ENCODE peak calls at places on chromosomes 11 and 22, in eight cellular contexts. One of them, this sample, is unnamed.

GRCh38 chr11:90556612-90557011 is 333.8 kb upstream of the CHORDC1 start:
- DNase-seq in stomach: no peak
- DNase-seq in fibroblast of lung: no peak
- DNase-seq in A549: no peak
- DNase-seq in GM12878: no peak
- DNase-seq in OCI-LY7: no peak
- DNase-seq in tibial artery: no peak
- DNase-seq in heart right ventricle: no peak
- DNase-seq in this sample: no peak

GRCh38 chr22:49592780-49593501 is 234.7 kb downstream of the BRD1 start:
- DNase-seq in fibroblast of lung: no peak
- DNase-seq in A549: no peak
- DNase-seq in stomach: no peak
- DNase-seq in OCI-LY7: no peak
- DNase-seq in GM12878: no peak
- DNase-seq in tibial artery: no peak
- DNase-seq in heart right ventricle: no peak
- DNase-seq in this sample: no peak

GRCh38 chr11:59706518-59707285 is 6.9 kb downstream of the OR10V1 start:
- DNase-seq in GM12878: no peak
- DNase-seq in OCI-LY7: no peak
- DNase-seq in A549: peak; percentile 86
- DNase-seq in tibial artery: no peak
- DNase-seq in stomach: peak; percentile 86
- DNase-seq in heart right ventricle: no peak
- DNase-seq in fibroblast of lung: peak; percentile 41
- DNase-seq in this sample: no peak

GRCh38 chr11:62921573-62922188 is 518 bp upstream of the CHRM1 start:
- DNase-seq in OCI-LY7: no peak
- DNase-seq in A549: no peak
- DNase-seq in tibial artery: no peak
- DNase-seq in fibroblast of lung: no peak
- DNase-seq in GM12878: no peak
- DNase-seq in stomach: peak; percentile 55
- DNase-seq in heart right ventricle: no peak
- DNase-seq in this sample: no peak

GRCh38 chr22:45957826-45958225 is 19.1 kb downstream of the WNT7B start:
- DNase-seq in stomach: no peak
- DNase-seq in GM12878: no peak
- DNase-seq in A549: no peak
- DNase-seq in tibial artery: no peak
- DNase-seq in fibroblast of lung: no peak
- DNase-seq in OCI-LY7: no peak
- DNase-seq in heart right ventricle: no peak
- DNase-seq in this sample: no peak

GRCh38 chr22:31540966-31541365 is 44.6 kb downstream of the SFI1 start:
- DNase-seq in A549: no peak
- DNase-seq in OCI-LY7: no peak
- DNase-seq in heart right ventricle: no peak
- DNase-seq in fibroblast of lung: no peak
- DNase-seq in tibial artery: no peak
- DNase-seq in stomach: no peak
- DNase-seq in GM12878: no peak
- DNase-seq in this sample: no peak

GRCh38 chr22:38599466-38599865 is 29.5 kb upstream of the DMC1 start:
- DNase-seq in A549: no peak
- DNase-seq in tibial artery: no peak
- DNase-seq in stomach: no peak
- DNase-seq in OCI-LY7: no peak
- DNase-seq in heart right ventricle: no peak
- DNase-seq in fibroblast of lung: no peak
- DNase-seq in GM12878: no peak
- DNase-seq in this sample: no peak

GRCh38 chr11:205221-206001 is 1.8 kb downstream of the BET1L start:
- DNase-seq in tibial artery: no peak
- DNase-seq in OCI-LY7: no peak
- DNase-seq in A549: no peak
- DNase-seq in fibroblast of lung: no peak
- DNase-seq in GM12878: no peak
- DNase-seq in heart right ventricle: no peak
- DNase-seq in stomach: peak; percentile 23
- DNase-seq in this sample: no peak

GRCh38 chr11:86484164-86484794 is 109.6 kb downstream of the CCDC81 start:
- DNase-seq in tibial artery: peak; percentile 86
- DNase-seq in GM12878: no peak
- DNase-seq in heart right ventricle: no peak
- DNase-seq in A549: peak; percentile 97
- DNase-seq in fibroblast of lung: peak; percentile 98
- DNase-seq in OCI-LY7: no peak
- DNase-seq in stomach: no peak
- DNase-seq in this sample: no peak

GRCh38 chr11:35305670-35306382 is 113.5 kb downstream of the SLC1A2 start:
- DNase-seq in heart right ventricle: no peak
- DNase-seq in fibroblast of lung: peak; percentile 77
- DNase-seq in OCI-LY7: peak; percentile 42
- DNase-seq in A549: peak; percentile 30
- DNase-seq in GM12878: no peak
- DNase-seq in tibial artery: no peak
- DNase-seq in stomach: peak; percentile 36
- DNase-seq in this sample: peak; percentile 34

GRCh38 chr11:69521461-69521860 is 40.0 kb downstream of the LINC01488 start:
- DNase-seq in GM12878: no peak
- DNase-seq in stomach: no peak
- DNase-seq in heart right ventricle: no peak
- DNase-seq in fibroblast of lung: no peak
- DNase-seq in A549: no peak
- DNase-seq in OCI-LY7: no peak
- DNase-seq in tibial artery: no peak
- DNase-seq in this sample: no peak

GRCh38 chr11:109347304-109347703 is 74.7 kb upstream of the C11orf87 start:
- DNase-seq in fibroblast of lung: no peak
- DNase-seq in stomach: no peak
- DNase-seq in OCI-LY7: no peak
- DNase-seq in tibial artery: no peak
- DNase-seq in GM12878: no peak
- DNase-seq in heart right ventricle: no peak
- DNase-seq in A549: no peak
- DNase-seq in this sample: no peak

GRCh38 chr11:74169736-74170458 is 905 bp downstream of the C2CD3 start:
- DNase-seq in stomach: no peak
- DNase-seq in fibroblast of lung: no peak
- DNase-seq in A549: no peak
- DNase-seq in heart right ventricle: no peak
- DNase-seq in OCI-LY7: peak; percentile 30
- DNase-seq in tibial artery: no peak
- DNase-seq in GM12878: no peak
- DNase-seq in this sample: no peak

GRCh38 chr11:12800032-12800671 is 125.9 kb downstream of the TEAD1 start:
- DNase-seq in heart right ventricle: no peak
- DNase-seq in GM12878: no peak
- DNase-seq in A549: peak; percentile 58
- DNase-seq in fibroblast of lung: peak; percentile 40
- DNase-seq in stomach: peak; percentile 63
- DNase-seq in OCI-LY7: no peak
- DNase-seq in tibial artery: no peak
- DNase-seq in this sample: no peak

GRCh38 chr11:60563553-60564235 is 48.5 kb downstream of the MS4A13 start:
- DNase-seq in tibial artery: no peak
- DNase-seq in OCI-LY7: peak; percentile 13
- DNase-seq in stomach: no peak
- DNase-seq in GM12878: no peak
- DNase-seq in heart right ventricle: no peak
- DNase-seq in A549: peak; percentile 10
- DNase-seq in fibroblast of lung: no peak
- DNase-seq in this sample: no peak

GRCh38 chr11:21250196-21250595 is 580.8 kb downstream of the NELL1 start:
- DNase-seq in tibial artery: no peak
- DNase-seq in A549: no peak
- DNase-seq in fibroblast of lung: no peak
- DNase-seq in heart right ventricle: no peak
- DNase-seq in stomach: no peak
- DNase-seq in GM12878: no peak
- DNase-seq in OCI-LY7: no peak
- DNase-seq in this sample: no peak

GRCh38 chr22:48535868-48536690 is 1291.6 kb downstream of the BRD1 start:
- DNase-seq in heart right ventricle: no peak
- DNase-seq in stomach: no peak
- DNase-seq in fibroblast of lung: no peak
- DNase-seq in A549: no peak
- DNase-seq in GM12878: no peak
- DNase-seq in OCI-LY7: no peak
- DNase-seq in tibial artery: no peak
- DNase-seq in this sample: no peak

GRCh38 chr11:117523680-117524079 is 196.0 kb downstream of the CEP164 start:
- DNase-seq in heart right ventricle: no peak
- DNase-seq in fibroblast of lung: no peak
- DNase-seq in A549: no peak
- DNase-seq in tibial artery: no peak
- DNase-seq in GM12878: no peak
- DNase-seq in stomach: no peak
- DNase-seq in OCI-LY7: no peak
- DNase-seq in this sample: no peak

GRCh38 chr11:69003866-69004311 is 9.2 kb downstream of the MRGPRF start:
- DNase-seq in tibial artery: no peak
- DNase-seq in GM12878: no peak
- DNase-seq in stomach: no peak
- DNase-seq in fibroblast of lung: no peak
- DNase-seq in A549: no peak
- DNase-seq in OCI-LY7: no peak
- DNase-seq in heart right ventricle: no peak
- DNase-seq in this sample: no peak

GRCh38 chr22:46084943-46085830 is 65.1 kb upstream of the PPARA start:
- DNase-seq in stomach: peak; percentile 93
- DNase-seq in A549: peak; percentile 79
- DNase-seq in OCI-LY7: no peak
- DNase-seq in GM12878: no peak
- DNase-seq in fibroblast of lung: no peak
- DNase-seq in tibial artery: peak; percentile 80
- DNase-seq in heart right ventricle: peak; percentile 92
- DNase-seq in this sample: no peak

GRCh38 chr11:12284321-12285050 is 92.9 kb upstream of the PARVA start:
- DNase-seq in fibroblast of lung: peak; percentile 73
- DNase-seq in heart right ventricle: no peak
- DNase-seq in tibial artery: no peak
- DNase-seq in stomach: peak; percentile 24
- DNase-seq in GM12878: no peak
- DNase-seq in A549: no peak
- DNase-seq in OCI-LY7: no peak
- DNase-seq in this sample: no peak

GRCh38 chr11:86592659-86593451 is 79.6 kb downstream of the ME3 start:
- DNase-seq in stomach: peak; percentile 75
- DNase-seq in fibroblast of lung: peak; percentile 84
- DNase-seq in OCI-LY7: peak; percentile 15
- DNase-seq in heart right ventricle: no peak
- DNase-seq in tibial artery: peak; percentile 60
- DNase-seq in A549: peak; percentile 97
- DNase-seq in GM12878: peak; percentile 96
- DNase-seq in this sample: peak; percentile 11

GRCh38 chr11:119371778-119372182 is 9.7 kb downstream of the USP2 start:
- DNase-seq in GM12878: no peak
- DNase-seq in heart right ventricle: no peak
- DNase-seq in fibroblast of lung: no peak
- DNase-seq in stomach: no peak
- DNase-seq in A549: peak; percentile 39
- DNase-seq in OCI-LY7: peak; percentile 54
- DNase-seq in tibial artery: no peak
- DNase-seq in this sample: no peak

GRCh38 chr11:69000831-69001245 is 12.2 kb downstream of the MRGPRF start:
- DNase-seq in heart right ventricle: no peak
- DNase-seq in OCI-LY7: no peak
- DNase-seq in fibroblast of lung: peak; percentile 90
- DNase-seq in stomach: no peak
- DNase-seq in tibial artery: peak; percentile 79
- DNase-seq in A549: peak; percentile 63
- DNase-seq in GM12878: no peak
- DNase-seq in this sample: no peak

GRCh38 chr11:96112192-96113099 is 188.5 kb upstream of the MTMR2 start:
- DNase-seq in OCI-LY7: no peak
- DNase-seq in fibroblast of lung: peak; percentile 36
- DNase-seq in stomach: no peak
- DNase-seq in A549: no peak
- DNase-seq in GM12878: peak; percentile 58
- DNase-seq in heart right ventricle: no peak
- DNase-seq in tibial artery: no peak
- DNase-seq in this sample: no peak
- H3K27ac ChIP-seq in OCI-LY7: no peak overlapping the region
- H3K27ac ChIP-seq in fibroblast of lung: peak overlapping the region; percentile 29
- H3K27ac ChIP-seq in stomach: no peak overlapping the region
- H3K27ac ChIP-seq in A549: no peak overlapping the region
- H3K27ac ChIP-seq in GM12878: peak overlapping the region; percentile 76
- H3K27ac ChIP-seq in heart right ventricle: peak overlapping the region; percentile 65
- H3K27ac ChIP-seq in tibial artery: peak overlapping the region; percentile 65
- H3K27ac ChIP-seq in this sample: no peak overlapping the region

GRCh38 chr11:66238786-66239413 is 29.5 kb upstream of the RAB1B start:
- DNase-seq in GM12878: no peak
- DNase-seq in fibroblast of lung: no peak
- DNase-seq in OCI-LY7: no peak
- DNase-seq in tibial artery: no peak
- DNase-seq in stomach: no peak
- DNase-seq in A549: no peak
- DNase-seq in heart right ventricle: no peak
- DNase-seq in this sample: no peak
- TF ChIP-seq CTCF in GM12878: no peak
- TF ChIP-seq CTCF in fibroblast of lung: no peak
- TF ChIP-seq CTCF in OCI-LY7: no peak
- TF ChIP-seq CTCF in tibial artery: no peak
- TF ChIP-seq CTCF in stomach: no peak
- TF ChIP-seq CTCF in A549: no peak
- TF ChIP-seq CTCF in heart right ventricle: no peak
- TF ChIP-seq CTCF in this sample: no peak

GRCh38 chr22:23142546-23143105 is 836 bp upstream of the RSPH14 start:
- DNase-seq in GM12878: no peak
- DNase-seq in heart right ventricle: no peak
- DNase-seq in stomach: no peak
- DNase-seq in tibial artery: no peak
- DNase-seq in A549: no peak
- DNase-seq in fibroblast of lung: no peak
- DNase-seq in OCI-LY7: no peak
- DNase-seq in this sample: no peak
- H3K27ac ChIP-seq in GM12878: no peak overlapping the region
- H3K27ac ChIP-seq in heart right ventricle: no peak overlapping the region
- H3K27ac ChIP-seq in stomach: peak overlapping the region; percentile 74
- H3K27ac ChIP-seq in tibial artery: no peak overlapping the region
- H3K27ac ChIP-seq in A549: peak overlapping the region; percentile 70
- H3K27ac ChIP-seq in fibroblast of lung: peak overlapping the region; percentile 69
- H3K27ac ChIP-seq in OCI-LY7: peak overlapping the region; percentile 78
- H3K27ac ChIP-seq in this sample: no peak overlapping the region

GRCh38 chr11:11231763-11232162 is 121.3 kb downstream of the CSNK2A3 start:
- DNase-seq in fibroblast of lung: no peak
- DNase-seq in stomach: no peak
- DNase-seq in OCI-LY7: no peak
- DNase-seq in tibial artery: no peak
- DNase-seq in A549: no peak
- DNase-seq in GM12878: no peak
- DNase-seq in heart right ventricle: no peak
- DNase-seq in this sample: no peak

GRCh38 chr11:11229691-11230090 is 123.4 kb downstream of the CSNK2A3 start:
- DNase-seq in heart right ventricle: no peak
- DNase-seq in tibial artery: no peak
- DNase-seq in OCI-LY7: no peak
- DNase-seq in GM12878: no peak
- DNase-seq in A549: no peak
- DNase-seq in stomach: no peak
- DNase-seq in fibroblast of lung: no peak
- DNase-seq in this sample: no peak

GRCh38 chr11:11227686-11228085 is 125.4 kb downstream of the CSNK2A3 start:
- DNase-seq in tibial artery: no peak
- DNase-seq in heart right ventricle: no peak
- DNase-seq in GM12878: no peak
- DNase-seq in stomach: no peak
- DNase-seq in OCI-LY7: no peak
- DNase-seq in fibroblast of lung: no peak
- DNase-seq in A549: no peak
- DNase-seq in this sample: no peak

GRCh38 chr11:11230802-11231562 is 122.1 kb downstream of the CSNK2A3 start:
- DNase-seq in heart right ventricle: no peak
- DNase-seq in GM12878: peak; percentile 59
- DNase-seq in A549: peak; percentile 18
- DNase-seq in tibial artery: no peak
- DNase-seq in fibroblast of lung: no peak
- DNase-seq in OCI-LY7: peak; percentile 61
- DNase-seq in stomach: no peak
- DNase-seq in this sample: no peak
- TF ChIP-seq CTCF in heart right ventricle: peak; percentile 35
- TF ChIP-seq CTCF in GM12878: peak; percentile 60
- TF ChIP-seq CTCF in A549: no peak
- TF ChIP-seq CTCF in tibial artery: no peak
- TF ChIP-seq CTCF in fibroblast of lung: peak; percentile 12
- TF ChIP-seq CTCF in OCI-LY7: peak; percentile 80
- TF ChIP-seq CTCF in stomach: no peak
- TF ChIP-seq CTCF in this sample: no peak